ENCODE peak calls at places on chromosomes 11 and 22, in six cellular contexts. Y is HuH-7; O is coronary artery; I is mesothelial cell of epicardium; L is stimulated activated effector memory CD8-positive, alpha-beta T cell treated with anti-CD3 and anti-CD28 coated beads, Interleukin-12 subunit alpha, Interleukin-12 subunit beta, amount 100 ng/mL, for 72 hours; Q is HEK293T. C is an unnamed sample.

GRCh38 chr11:131867457-131868257 is 497.2 kb downstream of the NTM start:
- DNase-seq in Q (peak; percentile 65), Y (peak; percentile 15), O (no peak), I (peak; percentile 74), L (no peak), C (peak; percentile 68)

GRCh38 chr11:44575288-44575672 is 9.8 kb downstream of the CD82 start:
- DNase-seq in L (no peak), Y (no peak), Q (no peak), O (no peak), I (no peak), C (no peak)

GRCh38 chr11:606245-606644 is 9.5 kb downstream of the IRF7 start:
- DNase-seq in I (no peak), L (no peak), Q (no peak), Y (no peak), O (no peak), C (no peak)

GRCh38 chr11:126385991-126386728 is 30.7 kb downstream of the ST3GAL4 start:
- DNase-seq in Q (no peak), O (no peak), L (no peak), Y (no peak), I (no peak), C (no peak)

GRCh38 chr22:49140921-49141680 is 686.6 kb downstream of the BRD1 start:
- DNase-seq in Q (no peak), Y (no peak), I (no peak), O (peak; percentile 56), L (no peak), C (no peak)

GRCh38 chr11:46307785-46308341 is 30.4 kb downstream of the CREB3L1 start:
- DNase-seq in Q (no peak), O (no peak), Y (no peak), I (no peak), L (no peak), C (no peak)

GRCh38 chr22:41910050-41910598 is 4.8 kb downstream of the SHISA8 start:
- DNase-seq in Q (no peak), I (no peak), L (no peak), Y (no peak), O (no peak), C (no peak)

GRCh38 chr11:119797736-119798135 is 68.7 kb upstream of the NECTIN1 start:
- DNase-seq in O (no peak), I (no peak), Y (no peak), Q (no peak), L (no peak), C (no peak)

GRCh38 chr22:44357962-44358553 is 45.3 kb upstream of the SHISAL1 start:
- DNase-seq in L (no peak), Y (no peak), O (peak; percentile 73), Q (no peak), I (no peak), C (no peak)

GRCh38 chr11:115929618-115930129 is 425.5 kb upstream of the CADM1 start:
- DNase-seq in Y (no peak), I (no peak), L (no peak), Q (no peak), O (no peak), C (no peak)

GRCh38 chr11:134556186-134556585 is 144.1 kb upstream of the B3GAT1 start:
- DNase-seq in O (peak; percentile 38), Q (no peak), Y (no peak), L (no peak), I (peak; percentile 16), C (no peak)

GRCh38 chr11:94325681-94326080 is 21.3 kb downstream of the IZUMO1R start:
- DNase-seq in L (peak; percentile 34), Q (peak; percentile 71), Y (peak; percentile 12), O (no peak), I (no peak), C (peak; percentile 78)

GRCh38 chr11:1221848-1222311 is 986 bp upstream of the MUC5B start:
- DNase-seq in L (no peak), I (no peak), O (no peak), Y (no peak), Q (no peak), C (no peak)

GRCh38 chr22:45891996-45892621 is 84.9 kb downstream of the WNT7B start:
- DNase-seq in L (no peak), I (no peak), O (no peak), Q (no peak), Y (no peak), C (no peak)

GRCh38 chr22:19974233-19974861 is 32.7 kb upstream of the TXNRD2 start:
- DNase-seq in L (no peak), Y (peak; percentile 86), Q (peak; percentile 91), O (no peak), I (no peak), C (peak; percentile 84)

GRCh38 chr11:46100670-46101069 is 20.6 kb downstream of the PHF21A start:
- DNase-seq in L (no peak), O (no peak), I (no peak), Q (no peak), Y (no peak), C (no peak)

GRCh38 chr11:6269994-6270393 is 10.4 kb downstream of the CCKBR start:
- DNase-seq in I (no peak), Q (no peak), L (no peak), O (no peak), Y (no peak), C (no peak)

GRCh38 chr22:37564111-37564711 is 3.9 kb downstream of the CDC42EP1 start:
- DNase-seq in L (no peak), Q (no peak), I (no peak), O (no peak), Y (no peak), C (no peak)

GRCh38 chr11:1928891-1929541 is 9.5 kb downstream of the TNNT3 start:
- DNase-seq in Y (no peak), Q (no peak), L (no peak), O (no peak), I (no peak), C (no peak)

GRCh38 chr11:70201876-70202861 is 927 bp upstream of the FADD start:
- DNase-seq in Q (no peak), Y (no peak), I (no peak), L (no peak), O (no peak), C (no peak)

GRCh38 chr11:78298216-78298860 is 109.6 kb downstream of the USP35 start:
- DNase-seq in L (no peak), I (no peak), Q (no peak), Y (no peak), O (no peak), C (no peak)

GRCh38 chr11:22920939-22921565 is 60.8 kb upstream of the CCDC179 start:
- DNase-seq in O (no peak), L (no peak), I (no peak), Q (peak; percentile 41), Y (peak; percentile 15), C (peak; percentile 42)

GRCh38 chr11:8714622-8715225 is 32.1 kb downstream of the RPL27A start:
- DNase-seq in Q (no peak), Y (no peak), I (no peak), L (no peak), O (no peak), C (no peak)

GRCh38 chr11:44150395-44150794 is 54.9 kb downstream of the EXT2 start:
- DNase-seq in Q (no peak), L (no peak), O (no peak), Y (no peak), I (no peak), C (no peak)

GRCh38 chr11:44568706-44569473 is 3.4 kb downstream of the CD82 start:
- DNase-seq in Q (no peak), Y (no peak), L (peak; percentile 71), O (peak; percentile 89), I (no peak), C (no peak)

GRCh38 chr11:9787981-9788521 is 124.2 kb downstream of the SWAP70 start:
- DNase-seq in O (no peak), I (no peak), Q (no peak), Y (no peak), L (no peak), C (no peak)

C was measured in WERI-Rb-1.